ENCODE peak calls at places on chromosome 9, in four cellular contexts. C, F, O and Q are unnamed samples.

GRCh38 chr9:6899274-6899673 is 141.5 kb downstream of the KDM4C start:
- DNase-seq in C (no peak), F (no peak), O (no peak), Q (no peak)

GRCh38 chr9:109817146-109817845 is 37.3 kb downstream of the PALM2AKAP2 start:
- DNase-seq in C (peak), F (no peak), O (no peak), Q (no peak)

GRCh38 chr9:80156725-80157124 is 585.0 kb downstream of the TLE4 start:
- DNase-seq in C (no peak), F (no peak), O (no peak), Q (no peak)

GRCh38 chr9:17906841-17907779 is 328.2 kb downstream of the SH3GL2 start:
- DNase-seq in C (no peak), F (no peak), O (peak), Q (no peak)

GRCh38 chr9:131048332-131048731 is 39.4 kb downstream of the LAMC3 start:
- DNase-seq in C (no peak), F (no peak), O (no peak), Q (no peak)

GRCh38 chr9:91163773-91164471 is 197.8 kb downstream of the AUH start:
- DNase-seq in C (no peak), F (no peak), O (no peak), Q (no peak)

GRCh38 chr9:75372499-75373268 is 284.4 kb downstream of the OSTF1 start:
- DNase-seq in C (peak), F (no peak), O (no peak), Q (no peak)

GRCh38 chr9:125805057-125805456 is 57.9 kb downstream of the PBX3 start:
- DNase-seq in C (no peak), F (no peak), O (no peak), Q (no peak)

GRCh38 chr9:135343733-135344522 is 135.7 kb upstream of the PPP1R26 start:
- DNase-seq in C (peak), F (peak), O (no peak), Q (no peak)

GRCh38 chr9:86749530-86750275 is 197.6 kb downstream of the GAS1 start:
- DNase-seq in C (no peak), F (no peak), O (no peak), Q (no peak)

GRCh38 chr9:135468866-135469521 is 10.6 kb upstream of the PPP1R26 start:
- DNase-seq in C (peak), F (peak), O (no peak), Q (no peak)